ENCODE peak calls at places on chromosomes 7 and 10, in nine cellular contexts. One of them, this sample, is unnamed.

GRCh38 chr7:8063706-8064297 is 95.2 kb downstream of the GLCCI1 start:
- DNase-seq in stimulated activated CD4-positive, alpha-beta T cell treated with anti-CD3 and anti-CD28 coated beads, Interleukin-2, amount 100 ng/mL, for 48 hours: no peak
- DNase-seq in tibial artery: no peak
- DNase-seq in kidney: no peak
- DNase-seq in stromal cell of bone marrow: no peak
- DNase-seq in NCI-H1930: no peak
- DNase-seq in T-helper 22 cell: no peak
- DNase-seq in adrenal gland: no peak
- DNase-seq in posterior cingulate gyrus: no peak
- DNase-seq in this sample: no peak

GRCh38 chr7:1329966-1330915 is 97.6 kb downstream of the UNCX start:
- DNase-seq in T-helper 22 cell: no peak
- DNase-seq in adrenal gland: no peak
- DNase-seq in tibial artery: peak
- DNase-seq in kidney: peak
- DNase-seq in stromal cell of bone marrow: no peak
- DNase-seq in stimulated activated CD4-positive, alpha-beta T cell treated with anti-CD3 and anti-CD28 coated beads, Interleukin-2, amount 100 ng/mL, for 48 hours: no peak
- DNase-seq in NCI-H1930: no peak
- DNase-seq in posterior cingulate gyrus: peak
- DNase-seq in this sample: no peak

GRCh38 chr10:97889461-97890265 is 40.0 kb downstream of the GOLGA7B start:
- DNase-seq in NCI-H1930: no peak
- DNase-seq in stromal cell of bone marrow: peak
- DNase-seq in stimulated activated CD4-positive, alpha-beta T cell treated with anti-CD3 and anti-CD28 coated beads, Interleukin-2, amount 100 ng/mL, for 48 hours: no peak
- DNase-seq in T-helper 22 cell: no peak
- DNase-seq in tibial artery: no peak
- DNase-seq in kidney: peak
- DNase-seq in posterior cingulate gyrus: no peak
- DNase-seq in adrenal gland: no peak
- DNase-seq in this sample: no peak

GRCh38 chr7:1095621-1096155 is 7.8 kb downstream of the GPER1 start:
- DNase-seq in T-helper 22 cell: no peak
- DNase-seq in stromal cell of bone marrow: no peak
- DNase-seq in stimulated activated CD4-positive, alpha-beta T cell treated with anti-CD3 and anti-CD28 coated beads, Interleukin-2, amount 100 ng/mL, for 48 hours: no peak
- DNase-seq in posterior cingulate gyrus: no peak
- DNase-seq in NCI-H1930: no peak
- DNase-seq in kidney: no peak
- DNase-seq in tibial artery: peak
- DNase-seq in adrenal gland: no peak
- DNase-seq in this sample: no peak

GRCh38 chr7:30543815-30544525 is 39.3 kb upstream of the GGCT start:
- DNase-seq in tibial artery: no peak
- DNase-seq in T-helper 22 cell: no peak
- DNase-seq in NCI-H1930: no peak
- DNase-seq in stimulated activated CD4-positive, alpha-beta T cell treated with anti-CD3 and anti-CD28 coated beads, Interleukin-2, amount 100 ng/mL, for 48 hours: no peak
- DNase-seq in posterior cingulate gyrus: no peak
- DNase-seq in kidney: no peak
- DNase-seq in adrenal gland: peak
- DNase-seq in stromal cell of bone marrow: no peak
- DNase-seq in this sample: no peak

GRCh38 chr7:30143748-30144251 is 9.0 kb downstream of the MTURN start:
- DNase-seq in stimulated activated CD4-positive, alpha-beta T cell treated with anti-CD3 and anti-CD28 coated beads, Interleukin-2, amount 100 ng/mL, for 48 hours: no peak
- DNase-seq in NCI-H1930: peak
- DNase-seq in posterior cingulate gyrus: no peak
- DNase-seq in adrenal gland: no peak
- DNase-seq in T-helper 22 cell: no peak
- DNase-seq in kidney: no peak
- DNase-seq in stromal cell of bone marrow: no peak
- DNase-seq in tibial artery: no peak
- DNase-seq in this sample: no peak

GRCh38 chr7:37971491-37971890 is 51.1 kb downstream of the EPDR1 start:
- DNase-seq in tibial artery: no peak
- DNase-seq in kidney: no peak
- DNase-seq in stimulated activated CD4-positive, alpha-beta T cell treated with anti-CD3 and anti-CD28 coated beads, Interleukin-2, amount 100 ng/mL, for 48 hours: no peak
- DNase-seq in NCI-H1930: no peak
- DNase-seq in posterior cingulate gyrus: no peak
- DNase-seq in T-helper 22 cell: no peak
- DNase-seq in adrenal gland: no peak
- DNase-seq in stromal cell of bone marrow: peak
- DNase-seq in this sample: no peak

GRCh38 chr7:30019387-30019786 is 7.1 kb downstream of the FKBP14 start:
- DNase-seq in adrenal gland: no peak
- DNase-seq in NCI-H1930: no peak
- DNase-seq in stromal cell of bone marrow: no peak
- DNase-seq in stimulated activated CD4-positive, alpha-beta T cell treated with anti-CD3 and anti-CD28 coated beads, Interleukin-2, amount 100 ng/mL, for 48 hours: no peak
- DNase-seq in tibial artery: no peak
- DNase-seq in kidney: no peak
- DNase-seq in T-helper 22 cell: no peak
- DNase-seq in posterior cingulate gyrus: no peak
- DNase-seq in this sample: no peak

GRCh38 chr7:44563171-44563679 is 10.5 kb downstream of the DDX56 start:
- DNase-seq in adrenal gland: no peak
- DNase-seq in NCI-H1930: no peak
- DNase-seq in stromal cell of bone marrow: no peak
- DNase-seq in T-helper 22 cell: no peak
- DNase-seq in posterior cingulate gyrus: no peak
- DNase-seq in tibial artery: peak
- DNase-seq in stimulated activated CD4-positive, alpha-beta T cell treated with anti-CD3 and anti-CD28 coated beads, Interleukin-2, amount 100 ng/mL, for 48 hours: no peak
- DNase-seq in kidney: no peak
- DNase-seq in this sample: no peak

GRCh38 chr10:74651565-74651964 is 174.8 kb upstream of the KAT6B start:
- DNase-seq in stromal cell of bone marrow: no peak
- DNase-seq in NCI-H1930: no peak
- DNase-seq in adrenal gland: no peak
- DNase-seq in posterior cingulate gyrus: no peak
- DNase-seq in T-helper 22 cell: no peak
- DNase-seq in kidney: no peak
- DNase-seq in stimulated activated CD4-positive, alpha-beta T cell treated with anti-CD3 and anti-CD28 coated beads, Interleukin-2, amount 100 ng/mL, for 48 hours: no peak
- DNase-seq in tibial artery: no peak
- DNase-seq in this sample: no peak

GRCh38 chr7:45033931-45034290 is 33.9 kb downstream of the CCM2 start:
- DNase-seq in adrenal gland: peak
- DNase-seq in T-helper 22 cell: no peak
- DNase-seq in tibial artery: peak
- DNase-seq in kidney: peak
- DNase-seq in NCI-H1930: no peak
- DNase-seq in stromal cell of bone marrow: no peak
- DNase-seq in posterior cingulate gyrus: no peak
- DNase-seq in stimulated activated CD4-positive, alpha-beta T cell treated with anti-CD3 and anti-CD28 coated beads, Interleukin-2, amount 100 ng/mL, for 48 hours: no peak
- DNase-seq in this sample: no peak

GRCh38 chr10:130957423-130957822 is 354.1 kb downstream of the TCERG1L start:
- DNase-seq in adrenal gland: no peak
- DNase-seq in tibial artery: no peak
- DNase-seq in kidney: no peak
- DNase-seq in stimulated activated CD4-positive, alpha-beta T cell treated with anti-CD3 and anti-CD28 coated beads, Interleukin-2, amount 100 ng/mL, for 48 hours: no peak
- DNase-seq in stromal cell of bone marrow: no peak
- DNase-seq in NCI-H1930: no peak
- DNase-seq in posterior cingulate gyrus: peak
- DNase-seq in T-helper 22 cell: no peak
- DNase-seq in this sample: no peak

GRCh38 chr10:42962120-42962901 is 114.6 kb upstream of the RET start:
- DNase-seq in adrenal gland: peak
- DNase-seq in kidney: peak
- DNase-seq in stromal cell of bone marrow: no peak
- DNase-seq in NCI-H1930: no peak
- DNase-seq in tibial artery: peak
- DNase-seq in T-helper 22 cell: no peak
- DNase-seq in stimulated activated CD4-positive, alpha-beta T cell treated with anti-CD3 and anti-CD28 coated beads, Interleukin-2, amount 100 ng/mL, for 48 hours: no peak
- DNase-seq in posterior cingulate gyrus: peak
- DNase-seq in this sample: no peak

GRCh38 chr10:88592425-88592824 is 5.9 kb downstream of the LIPJ start:
- DNase-seq in T-helper 22 cell: no peak
- DNase-seq in adrenal gland: no peak
- DNase-seq in posterior cingulate gyrus: no peak
- DNase-seq in NCI-H1930: no peak
- DNase-seq in stimulated activated CD4-positive, alpha-beta T cell treated with anti-CD3 and anti-CD28 coated beads, Interleukin-2, amount 100 ng/mL, for 48 hours: no peak
- DNase-seq in kidney: no peak
- DNase-seq in stromal cell of bone marrow: no peak
- DNase-seq in tibial artery: no peak
- DNase-seq in this sample: no peak

GRCh38 chr7:158556721-158557440 is 30.7 kb downstream of the PTPRN2 start:
- DNase-seq in kidney: no peak
- DNase-seq in tibial artery: peak
- DNase-seq in stimulated activated CD4-positive, alpha-beta T cell treated with anti-CD3 and anti-CD28 coated beads, Interleukin-2, amount 100 ng/mL, for 48 hours: no peak
- DNase-seq in NCI-H1930: no peak
- DNase-seq in adrenal gland: no peak
- DNase-seq in T-helper 22 cell: no peak
- DNase-seq in stromal cell of bone marrow: no peak
- DNase-seq in posterior cingulate gyrus: no peak
- DNase-seq in this sample: no peak

GRCh38 chr7:73429218-73429617 is 4.4 kb upstream of the FZD9 start:
- DNase-seq in NCI-H1930: peak
- DNase-seq in adrenal gland: no peak
- DNase-seq in tibial artery: no peak
- DNase-seq in T-helper 22 cell: no peak
- DNase-seq in kidney: peak
- DNase-seq in stimulated activated CD4-positive, alpha-beta T cell treated with anti-CD3 and anti-CD28 coated beads, Interleukin-2, amount 100 ng/mL, for 48 hours: no peak
- DNase-seq in stromal cell of bone marrow: no peak
- DNase-seq in posterior cingulate gyrus: peak
- DNase-seq in this sample: no peak

GRCh38 chr7:90173127-90173844 is 19.0 kb downstream of the STEAP1 start:
- DNase-seq in T-helper 22 cell: no peak
- DNase-seq in stromal cell of bone marrow: peak
- DNase-seq in posterior cingulate gyrus: no peak
- DNase-seq in NCI-H1930: no peak
- DNase-seq in tibial artery: no peak
- DNase-seq in adrenal gland: no peak
- DNase-seq in stimulated activated CD4-positive, alpha-beta T cell treated with anti-CD3 and anti-CD28 coated beads, Interleukin-2, amount 100 ng/mL, for 48 hours: no peak
- DNase-seq in kidney: no peak
- DNase-seq in this sample: peak

GRCh38 chr10:22250897-22251605 is 33.2 kb upstream of the EBLN1 start:
- DNase-seq in kidney: no peak
- DNase-seq in NCI-H1930: no peak
- DNase-seq in stimulated activated CD4-positive, alpha-beta T cell treated with anti-CD3 and anti-CD28 coated beads, Interleukin-2, amount 100 ng/mL, for 48 hours: no peak
- DNase-seq in tibial artery: no peak
- DNase-seq in T-helper 22 cell: no peak
- DNase-seq in posterior cingulate gyrus: no peak
- DNase-seq in adrenal gland: no peak
- DNase-seq in stromal cell of bone marrow: no peak
- DNase-seq in this sample: no peak

GRCh38 chr10:17001297-17001744 is 128.3 kb downstream of the CUBN start:
- DNase-seq in T-helper 22 cell: no peak
- DNase-seq in stromal cell of bone marrow: no peak
- DNase-seq in kidney: no peak
- DNase-seq in stimulated activated CD4-positive, alpha-beta T cell treated with anti-CD3 and anti-CD28 coated beads, Interleukin-2, amount 100 ng/mL, for 48 hours: no peak
- DNase-seq in posterior cingulate gyrus: no peak
- DNase-seq in NCI-H1930: no peak
- DNase-seq in tibial artery: peak
- DNase-seq in adrenal gland: no peak
- DNase-seq in this sample: no peak

GRCh38 chr7:14745076-14745475 is 157.5 kb downstream of the DGKB start:
- DNase-seq in T-helper 22 cell: no peak
- DNase-seq in NCI-H1930: no peak
- DNase-seq in tibial artery: no peak
- DNase-seq in stromal cell of bone marrow: no peak
- DNase-seq in adrenal gland: no peak
- DNase-seq in kidney: no peak
- DNase-seq in stimulated activated CD4-positive, alpha-beta T cell treated with anti-CD3 and anti-CD28 coated beads, Interleukin-2, amount 100 ng/mL, for 48 hours: no peak
- DNase-seq in posterior cingulate gyrus: no peak
- DNase-seq in this sample: no peak

GRCh38 chr7:158263964-158264748 is 323.5 kb downstream of the PTPRN2 start:
- DNase-seq in adrenal gland: no peak
- DNase-seq in posterior cingulate gyrus: peak
- DNase-seq in stromal cell of bone marrow: no peak
- DNase-seq in stimulated activated CD4-positive, alpha-beta T cell treated with anti-CD3 and anti-CD28 coated beads, Interleukin-2, amount 100 ng/mL, for 48 hours: no peak
- DNase-seq in T-helper 22 cell: no peak
- DNase-seq in tibial artery: peak
- DNase-seq in NCI-H1930: no peak
- DNase-seq in kidney: no peak
- DNase-seq in this sample: no peak

GRCh38 chr10:43265799-43266721 is 805 bp downstream of the RASGEF1A start:
- DNase-seq in NCI-H1930: no peak
- DNase-seq in kidney: peak
- DNase-seq in T-helper 22 cell: peak
- DNase-seq in tibial artery: no peak
- DNase-seq in stimulated activated CD4-positive, alpha-beta T cell treated with anti-CD3 and anti-CD28 coated beads, Interleukin-2, amount 100 ng/mL, for 48 hours: peak
- DNase-seq in adrenal gland: peak
- DNase-seq in stromal cell of bone marrow: no peak
- DNase-seq in posterior cingulate gyrus: peak
- DNase-seq in this sample: no peak

GRCh38 chr10:5583525-5584175 is 58.9 kb downstream of the CALML3 start:
- DNase-seq in adrenal gland: no peak
- DNase-seq in NCI-H1930: no peak
- DNase-seq in stromal cell of bone marrow: no peak
- DNase-seq in kidney: peak
- DNase-seq in posterior cingulate gyrus: peak
- DNase-seq in tibial artery: peak
- DNase-seq in stimulated activated CD4-positive, alpha-beta T cell treated with anti-CD3 and anti-CD28 coated beads, Interleukin-2, amount 100 ng/mL, for 48 hours: no peak
- DNase-seq in T-helper 22 cell: no peak
- DNase-seq in this sample: peak

GRCh38 chr7:142359694-142360279 is 101.9 kb upstream of the PRSS58 start:
- DNase-seq in T-helper 22 cell: no peak
- DNase-seq in adrenal gland: no peak
- DNase-seq in kidney: no peak
- DNase-seq in posterior cingulate gyrus: no peak
- DNase-seq in tibial artery: no peak
- DNase-seq in stromal cell of bone marrow: peak
- DNase-seq in stimulated activated CD4-positive, alpha-beta T cell treated with anti-CD3 and anti-CD28 coated beads, Interleukin-2, amount 100 ng/mL, for 48 hours: no peak
- DNase-seq in NCI-H1930: no peak
- DNase-seq in this sample: no peak

GRCh38 chr10:124476043-124476725 is 14.6 kb downstream of the LHPP start:
- DNase-seq in NCI-H1930: no peak
- DNase-seq in posterior cingulate gyrus: peak
- DNase-seq in tibial artery: no peak
- DNase-seq in stromal cell of bone marrow: no peak
- DNase-seq in stimulated activated CD4-positive, alpha-beta T cell treated with anti-CD3 and anti-CD28 coated beads, Interleukin-2, amount 100 ng/mL, for 48 hours: no peak
- DNase-seq in kidney: peak
- DNase-seq in adrenal gland: no peak
- DNase-seq in T-helper 22 cell: no peak
- DNase-seq in this sample: no peak

GRCh38 chr7:90816511-90817142 is 220.5 kb downstream of the CDK14 start:
- DNase-seq in T-helper 22 cell: no peak
- DNase-seq in stimulated activated CD4-positive, alpha-beta T cell treated with anti-CD3 and anti-CD28 coated beads, Interleukin-2, amount 100 ng/mL, for 48 hours: no peak
- DNase-seq in stromal cell of bone marrow: peak
- DNase-seq in posterior cingulate gyrus: no peak
- DNase-seq in tibial artery: no peak
- DNase-seq in kidney: no peak
- DNase-seq in NCI-H1930: no peak
- DNase-seq in adrenal gland: no peak
- DNase-seq in this sample: peak

GRCh38 chr10:91672021-91672608 is 39.2 kb upstream of the PPP1R3C start:
- DNase-seq in stimulated activated CD4-positive, alpha-beta T cell treated with anti-CD3 and anti-CD28 coated beads, Interleukin-2, amount 100 ng/mL, for 48 hours: no peak
- DNase-seq in kidney: no peak
- DNase-seq in adrenal gland: peak
- DNase-seq in tibial artery: no peak
- DNase-seq in stromal cell of bone marrow: peak
- DNase-seq in T-helper 22 cell: no peak
- DNase-seq in posterior cingulate gyrus: no peak
- DNase-seq in NCI-H1930: no peak
- DNase-seq in this sample: no peak

GRCh38 chr7:1567893-1568292 is 1.9 kb downstream of the PSMG3 start:
- DNase-seq in kidney: peak
- DNase-seq in stromal cell of bone marrow: peak
- DNase-seq in T-helper 22 cell: no peak
- DNase-seq in posterior cingulate gyrus: peak
- DNase-seq in tibial artery: no peak
- DNase-seq in adrenal gland: no peak
- DNase-seq in NCI-H1930: no peak
- DNase-seq in stimulated activated CD4-positive, alpha-beta T cell treated with anti-CD3 and anti-CD28 coated beads, Interleukin-2, amount 100 ng/mL, for 48 hours: no peak
- DNase-seq in this sample: no peak

GRCh38 chr10:111109506-111110242 is 32.8 kb downstream of the ADRA2A start:
- DNase-seq in stimulated activated CD4-positive, alpha-beta T cell treated with anti-CD3 and anti-CD28 coated beads, Interleukin-2, amount 100 ng/mL, for 48 hours: no peak
- DNase-seq in adrenal gland: no peak
- DNase-seq in NCI-H1930: no peak
- DNase-seq in kidney: no peak
- DNase-seq in stromal cell of bone marrow: no peak
- DNase-seq in posterior cingulate gyrus: no peak
- DNase-seq in tibial artery: no peak
- DNase-seq in T-helper 22 cell: no peak
- DNase-seq in this sample: no peak

GRCh38 chr7:130151591-130152269 is 53.5 kb downstream of the TMEM209 start:
- DNase-seq in tibial artery: no peak
- DNase-seq in NCI-H1930: no peak
- DNase-seq in posterior cingulate gyrus: no peak
- DNase-seq in stimulated activated CD4-positive, alpha-beta T cell treated with anti-CD3 and anti-CD28 coated beads, Interleukin-2, amount 100 ng/mL, for 48 hours: no peak
- DNase-seq in T-helper 22 cell: no peak
- DNase-seq in adrenal gland: no peak
- DNase-seq in stromal cell of bone marrow: peak
- DNase-seq in kidney: no peak
- DNase-seq in this sample: no peak

GRCh38 chr7:118082506-118082905 is 101.5 kb upstream of the LSM8 start:
- DNase-seq in kidney: no peak
- DNase-seq in T-helper 22 cell: no peak
- DNase-seq in NCI-H1930: no peak
- DNase-seq in stimulated activated CD4-positive, alpha-beta T cell treated with anti-CD3 and anti-CD28 coated beads, Interleukin-2, amount 100 ng/mL, for 48 hours: no peak
- DNase-seq in posterior cingulate gyrus: no peak
- DNase-seq in adrenal gland: no peak
- DNase-seq in stromal cell of bone marrow: no peak
- DNase-seq in tibial artery: no peak
- DNase-seq in this sample: no peak